ENCODE peak calls at places on chromosome 5, in six cellular contexts. Y is amniotic epithelial cell, H is NCI-H1092 treated with DMSO at 0.1 percent for 48 hours, G is fibroblast of mammary gland, K is Calu3, X is RWPE1. N is an unnamed sample.
A peak's percentile ranks its signal among the peaks of the same experiment; 100 is the strongest.

GRCh38 chr5:80507663-80508062 is 19.8 kb downstream of the FAM151B start:
- DNase-seq in Y (no peak), H (no peak), G (no peak), K (no peak), X (no peak), N (no peak)

GRCh38 chr5:98402130-98402529 is 371.3 kb upstream of the RGMB start:
- DNase-seq in Y (peak; percentile 27), H (no peak), G (no peak), K (no peak), X (no peak), N (no peak)

GRCh38 chr5:76855961-76856360 is 6.1 kb downstream of the S100Z start:
- DNase-seq in Y (no peak), H (no peak), G (no peak), K (no peak), X (no peak), N (no peak)

GRCh38 chr5:159448-160172 is 31.7 kb upstream of the LRRC14B start:
- DNase-seq in Y (peak; percentile 33), H (no peak), G (peak; percentile 79), K (no peak), X (no peak), N (no peak)

GRCh38 chr5:31100781-31101180 is 92.7 kb upstream of the CDH6 start:
- DNase-seq in Y (no peak), H (no peak), G (no peak), K (no peak), X (no peak), N (no peak)

GRCh38 chr5:100838048-100838473 is 65.0 kb downstream of the ST8SIA4 start:
- DNase-seq in Y (peak; percentile 26), H (no peak), G (no peak), K (no peak), X (no peak), N (no peak)

GRCh38 chr5:38472541-38472940 is 83.9 kb downstream of the LIFR start:
- DNase-seq in Y (no peak), H (no peak), G (no peak), K (no peak), X (no peak), N (no peak)

GRCh38 chr5:3912790-3913189 is 317.2 kb downstream of the IRX1 start:
- DNase-seq in Y (no peak), H (no peak), G (no peak), K (no peak), X (no peak), N (no peak)

GRCh38 chr5:155953335-155953734 is 373.6 kb upstream of the SGCD start:
- DNase-seq in Y (no peak), H (no peak), G (peak; percentile 8), K (no peak), X (no peak), N (no peak)

GRCh38 chr5:127702434-127702833 is 757 bp upstream of the CCDC192 start:
- DNase-seq in Y (no peak), H (no peak), G (no peak), K (no peak), X (no peak), N (no peak)

GRCh38 chr5:132056610-132057497 is 3.6 kb upstream of the IL3 start:
- DNase-seq in Y (no peak), H (no peak), G (no peak), K (no peak), X (no peak), N (no peak)

GRCh38 chr5:28374492-28374934 is 1336.1 kb upstream of the CDH9 start:
- DNase-seq in Y (peak; percentile 11), H (no peak), G (no peak), K (peak; percentile 3), X (peak; percentile 61), N (no peak)

GRCh38 chr5:102801375-102801774 is 46.3 kb downstream of the PAM start:
- DNase-seq in Y (no peak), H (no peak), G (no peak), K (no peak), X (no peak), N (no peak)

GRCh38 chr5:96807099-96807654 is 568 bp downstream of the ERAP1 start:
- DNase-seq in Y (peak; percentile 44), H (peak; percentile 60), G (peak; percentile 54), K (peak; percentile 86), X (peak; percentile 84), N (peak; percentile 16)

GRCh38 chr5:179762079-179762780 is 29.6 kb downstream of the MAML1 start:
- DNase-seq in Y (peak; percentile 56), H (peak; percentile 26), G (peak; percentile 23), K (no peak), X (no peak), N (no peak)

GRCh38 chr5:28945859-28946258 is 1907.5 kb upstream of the CDH9 start:
- DNase-seq in Y (no peak), H (no peak), G (no peak), K (no peak), X (no peak), N (no peak)

GRCh38 chr5:145991044-145991575 is 54.7 kb downstream of the SH3RF2 start:
- DNase-seq in Y (peak; percentile 78), H (no peak), G (peak; percentile 20), K (no peak), X (no peak), N (no peak)

GRCh38 chr5:133818031-133818431 is 150.4 kb downstream of the C5orf15 start:
- DNase-seq in Y (peak; percentile 5), H (no peak), G (peak; percentile 68), K (no peak), X (peak; percentile 75), N (no peak)

GRCh38 chr5:122310886-122311285 is 1.2 kb upstream of the SNCAIP start:
- DNase-seq in Y (no peak), H (no peak), G (no peak), K (no peak), X (no peak), N (no peak)

GRCh38 chr5:81035522-81035921 is 75.4 kb downstream of the RASGRF2 start:
- DNase-seq in Y (no peak), H (no peak), G (no peak), K (no peak), X (no peak), N (no peak)

GRCh38 chr5:17147225-17148120 is 70.0 kb upstream of the BASP1 start:
- DNase-seq in Y (peak; percentile 76), H (no peak), G (no peak), K (no peak), X (no peak), N (no peak)

GRCh38 chr5:96637191-96637590 is 25.0 kb upstream of the CAST start:
- DNase-seq in Y (no peak), H (no peak), G (no peak), K (no peak), X (no peak), N (no peak)

GRCh38 chr5:131171276-131171815 is 602 bp downstream of the LYRM7 start:
- DNase-seq in Y (no peak), H (no peak), G (no peak), K (peak; percentile 15), X (peak; percentile 55), N (no peak)

GRCh38 chr5:34503379-34504346 is 152.5 kb upstream of the RAI14 start:
- DNase-seq in Y (no peak), H (no peak), G (no peak), K (no peak), X (no peak), N (peak; percentile 79)

GRCh38 chr5:92514901-92515300 is 1066.1 kb downstream of the NR2F1-AS1 start:
- DNase-seq in Y (no peak), H (no peak), G (no peak), K (no peak), X (no peak), N (no peak)

GRCh38 chr5:85266692-85267091 is 882.0 kb upstream of the EDIL3 start:
- DNase-seq in Y (no peak), H (no peak), G (no peak), K (no peak), X (no peak), N (no peak)

GRCh38 chr5:59002162-59002825 is 419.4 kb downstream of the RAB3C start:
- DNase-seq in Y (no peak), H (no peak), G (no peak), K (no peak), X (no peak), N (no peak)

GRCh38 chr5:177545487-177546261 is 8.7 kb downstream of the FAM193B start:
- DNase-seq in Y (peak; percentile 90), H (no peak), G (peak; percentile 97), K (no peak), X (peak; percentile 48), N (no peak)

GRCh38 chr5:79346420-79346824 is 110.5 kb downstream of the JMY start:
- DNase-seq in Y (no peak), H (no peak), G (peak; percentile 68), K (no peak), X (peak; percentile 77), N (no peak)

GRCh38 chr5:151581841-151582583 is 9.1 kb downstream of the FAT2 start:
- DNase-seq in Y (no peak), H (no peak), G (no peak), K (no peak), X (peak; percentile 90), N (no peak)

GRCh38 chr5:149771216-149771973 is 41.3 kb downstream of the PPARGC1B start:
- DNase-seq in Y (no peak), H (no peak), G (no peak), K (no peak), X (no peak), N (no peak)

GRCh38 chr5:51371052-51371451 is 12.2 kb upstream of the ISL1 start:
- DNase-seq in Y (no peak), H (peak; percentile 43), G (no peak), K (no peak), X (no peak), N (no peak)

GRCh38 chr5:133838286-133838685 is 130.1 kb downstream of the C5orf15 start:
- DNase-seq in Y (no peak), H (no peak), G (no peak), K (no peak), X (no peak), N (no peak)

GRCh38 chr5:1292846-1293415 is 1.9 kb downstream of the TERT start:
- DNase-seq in Y (no peak), H (no peak), G (no peak), K (no peak), X (no peak), N (no peak)

GRCh38 chr5:134741052-134741451 is 2.7 kb downstream of the CAMLG start:
- DNase-seq in Y (no peak), H (no peak), G (no peak), K (no peak), X (no peak), N (no peak)

GRCh38 chr5:43066231-43066798 is 26.2 kb upstream of the ANXA2R start:
- DNase-seq in Y (peak; percentile 67), H (peak; percentile 88), G (peak; percentile 59), K (peak; percentile 61), X (peak; percentile 44), N (peak; percentile 67)

GRCh38 chr5:157740211-157740610 is 3.3 kb upstream of the LSM11 start:
- DNase-seq in Y (no peak), H (peak; percentile 4), G (no peak), K (peak; percentile 43), X (peak; percentile 39), N (no peak)

GRCh38 chr5:58294598-58295298 is 165.1 kb downstream of the PLK2 start:
- DNase-seq in Y (peak; percentile 12), H (no peak), G (peak; percentile 48), K (peak; percentile 3), X (peak; percentile 64), N (no peak)